ENCODE peak calls at places on chromosomes 12 and 14, in nine cellular contexts. J is A549; P is amniotic stem cell; I is astrocyte; V is stimulated activated CD4-positive, alpha-beta T cell treated with anti-CD3 and anti-CD28 coated beads, Interleukin-1b, Interleukin-23, amount 100 ng/mL, for 24 hours; X is neural progenitor cell; B is activated naive CD4-positive, alpha-beta T cell; D is NCI-H1105 treated with DMSO at 0.1 percent for 48 hours; G is mesenchymal stem cell. K is an unnamed sample.

GRCh38 chr12:125079943-125080645 is 14.9 kb downstream of the AACS start:
- DNase-seq in J (no peak), P (no peak), I (no peak), V (no peak), X (no peak), B (no peak), D (no peak), G (no peak), K (no peak)

GRCh38 chr14:72439707-72440106 is 454.2 kb downstream of the DPF3 start:
- DNase-seq in J (no peak), P (no peak), I (no peak), V (no peak), X (no peak), B (no peak), D (no peak), G (no peak), K (no peak)

GRCh38 chr12:124837958-124838803 is 25.5 kb downstream of the SCARB1 start:
- DNase-seq in J (peak; percentile 94), P (peak; percentile 86), I (peak; percentile 98), V (no peak), X (no peak), B (no peak), D (no peak), G (peak; percentile 96), K (peak; percentile 91)

GRCh38 chr14:91801358-91801757 is 66.0 kb downstream of the TC2N start:
- DNase-seq in J (no peak), P (no peak), I (no peak), V (no peak), X (no peak), B (no peak), D (no peak), G (no peak), K (no peak)

GRCh38 chr14:91568626-91569025 is 58.5 kb upstream of the PPP4R3A start:
- DNase-seq in J (no peak), P (no peak), I (no peak), V (no peak), X (no peak), B (no peak), D (no peak), G (no peak), K (no peak)

GRCh38 chr14:70359076-70359424 is 433 bp downstream of the COX16 start:
- DNase-seq in J (no peak), P (no peak), I (no peak), V (no peak), X (no peak), B (no peak), D (no peak), G (no peak), K (no peak)

GRCh38 chr12:27635349-27635972 is 60.8 kb upstream of the REP15 start:
- DNase-seq in J (peak; percentile 41), P (peak; percentile 30), I (peak; percentile 45), V (no peak), X (peak; percentile 51), B (no peak), D (peak; percentile 27), G (peak; percentile 74), K (peak; percentile 70)

GRCh38 chr14:79510659-79511058 is 700.6 kb downstream of the DIO2 start:
- DNase-seq in J (no peak), P (no peak), I (peak; percentile 82), V (no peak), X (no peak), B (no peak), D (no peak), G (peak; percentile 80), K (no peak)

GRCh38 chr12:124588689-124589318 is 21.4 kb upstream of the NCOR2 start:
- DNase-seq in J (no peak), P (peak; percentile 26), I (peak; percentile 81), V (no peak), X (no peak), B (no peak), D (no peak), G (peak; percentile 89), K (peak; percentile 88)

GRCh38 chr12:119178544-119179334 is at the start of gene HSPB8:
- DNase-seq in J (peak; percentile 74), P (no peak), I (peak; percentile 87), V (no peak), X (peak; percentile 47), B (no peak), D (peak; percentile 55), G (peak; percentile 98), K (peak; percentile 78)

GRCh38 chr12:120698677-120699076 is 11.6 kb upstream of the UNC119B start:
- DNase-seq in J (no peak), P (no peak), I (no peak), V (no peak), X (no peak), B (no peak), D (no peak), G (no peak), K (peak; percentile 68)

GRCh38 chr12:27217590-27217989 is 26.5 kb upstream of the STK38L start:
- DNase-seq in J (no peak), P (no peak), I (no peak), V (no peak), X (no peak), B (no peak), D (no peak), G (no peak), K (no peak)

GRCh38 chr14:69224946-69225345 is 33.6 kb downstream of the EXD2 start:
- DNase-seq in J (no peak), P (no peak), I (no peak), V (no peak), X (no peak), B (no peak), D (no peak), G (no peak), K (no peak)

GRCh38 chr12:107990325-107990724 is 138.8 kb upstream of the WSCD2 start:
- DNase-seq in J (peak; percentile 4), P (no peak), I (no peak), V (no peak), X (peak; percentile 79), B (no peak), D (peak; percentile 10), G (no peak), K (peak; percentile 36)

GRCh38 chr12:102300824-102301461 is 103.3 kb upstream of the PMCH start:
- DNase-seq in J (peak; percentile 12), P (no peak), I (peak; percentile 37), V (no peak), X (peak; percentile 55), B (no peak), D (peak; percentile 19), G (peak; percentile 45), K (peak; percentile 66)

GRCh38 chr14:69323266-69323966 is 63.5 kb downstream of the GALNT16 start:
- DNase-seq in J (no peak), P (no peak), I (no peak), V (no peak), X (no peak), B (no peak), D (no peak), G (no peak), K (no peak)

GRCh38 chr12:50187084-50187900 is 20.1 kb upstream of the CERS5 start:
- DNase-seq in J (no peak), P (peak; percentile 68), I (peak; percentile 95), V (no peak), X (no peak), B (no peak), D (no peak), G (peak; percentile 69), K (no peak)

GRCh38 chr12:91994208-91994797 is 151.3 kb downstream of the BTG1 start:
- DNase-seq in J (no peak), P (no peak), I (no peak), V (no peak), X (no peak), B (no peak), D (peak; percentile 7), G (no peak), K (peak; percentile 45)

GRCh38 chr14:100688598-100689499 is 37.8 kb upstream of the DLK1 start:
- DNase-seq in J (no peak), P (peak; percentile 69), I (peak; percentile 78), V (no peak), X (no peak), B (no peak), D (no peak), G (peak; percentile 82), K (peak; percentile 45)

GRCh38 chr14:74018704-74019407 is at the start of the genes BBOF1 and ENTPD5:
- DNase-seq in J (peak; percentile 93), P (peak; percentile 84), I (peak; percentile 70), V (peak; percentile 57), X (peak; percentile 93), B (peak; percentile 58), D (peak; percentile 82), G (peak; percentile 89), K (peak; percentile 92)

GRCh38 chr14:90743826-90744225 is 72.4 kb downstream of the TTC7B start:
- DNase-seq in J (no peak), P (no peak), I (no peak), V (no peak), X (no peak), B (no peak), D (no peak), G (no peak), K (no peak)

GRCh38 chr14:100303179-100303578 is 3.1 kb downstream of the SLC25A29 start:
- DNase-seq in J (peak; percentile 53), P (no peak), I (no peak), V (no peak), X (peak; percentile 46), B (no peak), D (no peak), G (peak; percentile 38), K (peak; percentile 53)

GRCh38 chr14:44404599-44405349 is 102.3 kb downstream of the FSCB start:
- DNase-seq in J (no peak), P (no peak), I (no peak), V (no peak), X (no peak), B (no peak), D (no peak), G (no peak), K (no peak)

GRCh38 chr14:54116972-54117371 is 160.3 kb upstream of the BMP4 start:
- DNase-seq in J (no peak), P (no peak), I (peak; percentile 76), V (no peak), X (no peak), B (no peak), D (no peak), G (no peak), K (peak; percentile 57)

GRCh38 chr14:80636071-80636470 is 305.5 kb downstream of the CEP128 start:
- DNase-seq in J (no peak), P (no peak), I (no peak), V (no peak), X (peak; percentile 29), B (no peak), D (no peak), G (no peak), K (peak; percentile 27)

GRCh38 chr14:33796356-33796755 is 154.5 kb downstream of the EGLN3 start:
- DNase-seq in J (no peak), P (no peak), I (peak; percentile 97), V (no peak), X (no peak), B (no peak), D (no peak), G (peak; percentile 62), K (no peak)

GRCh38 chr12:19792028-19792427 is 352.7 kb downstream of the AEBP2 start:
- DNase-seq in J (no peak), P (no peak), I (no peak), V (no peak), X (no peak), B (no peak), D (no peak), G (no peak), K (no peak)

GRCh38 chr14:33773205-33774030 is 177.5 kb downstream of the EGLN3 start:
- DNase-seq in J (no peak), P (no peak), I (no peak), V (no peak), X (no peak), B (no peak), D (no peak), G (no peak), K (no peak)

GRCh38 chr14:81516941-81517797 is 16.5 kb downstream of the SEL1L start:
- DNase-seq in J (peak; percentile 7), P (no peak), I (peak; percentile 41), V (no peak), X (peak; percentile 32), B (no peak), D (no peak), G (peak; percentile 79), K (peak; percentile 38)

GRCh38 chr14:71694888-71695505 is 237.2 kb upstream of the RGS6 start:
- DNase-seq in J (no peak), P (no peak), I (no peak), V (no peak), X (no peak), B (no peak), D (no peak), G (no peak), K (no peak)

GRCh38 chr14:56482306-56482705 is 97.3 kb upstream of the TMEM260 start:
- DNase-seq in J (peak; percentile 17), P (no peak), I (no peak), V (no peak), X (peak; percentile 76), B (no peak), D (peak; percentile 38), G (peak; percentile 7), K (peak; percentile 41)

K was measured in dermis blood vessel endothelial cell.